ENCODE peak calls at places on chromosomes 2 and 18, in seven cellular contexts. One of them, this sample, is unnamed.

GRCh38 chr2:205892141-205893064 is 193.6 kb downstream of the INO80D start:
- DNase-seq in cardiac fibroblast: peak
- DNase-seq in astrocyte of the spinal cord: peak
- DNase-seq in psoas muscle: no peak
- DNase-seq in GM23338: peak
- DNase-seq in CD4-positive, alpha-beta T cell: no peak
- DNase-seq in pancreas: peak
- DNase-seq in this sample: no peak

GRCh38 chr2:219060821-219061791 is at the start of gene IHH:
- DNase-seq in GM23338: peak
- DNase-seq in psoas muscle: peak
- DNase-seq in CD4-positive, alpha-beta T cell: no peak
- DNase-seq in astrocyte of the spinal cord: no peak
- DNase-seq in pancreas: no peak
- DNase-seq in cardiac fibroblast: no peak
- DNase-seq in this sample: peak

GRCh38 chr2:99729104-99729503 is 239.3 kb upstream of the REV1 start:
- DNase-seq in GM23338: no peak
- DNase-seq in astrocyte of the spinal cord: no peak
- DNase-seq in psoas muscle: no peak
- DNase-seq in pancreas: no peak
- DNase-seq in cardiac fibroblast: peak
- DNase-seq in CD4-positive, alpha-beta T cell: no peak
- DNase-seq in this sample: no peak

GRCh38 chr2:63993871-63994270 is 25.4 kb downstream of the VPS54 start:
- DNase-seq in CD4-positive, alpha-beta T cell: no peak
- DNase-seq in psoas muscle: no peak
- DNase-seq in astrocyte of the spinal cord: peak
- DNase-seq in GM23338: no peak
- DNase-seq in pancreas: no peak
- DNase-seq in cardiac fibroblast: no peak
- DNase-seq in this sample: no peak

GRCh38 chr2:215537621-215538020 is 101.8 kb upstream of the FN1 start:
- DNase-seq in GM23338: peak
- DNase-seq in CD4-positive, alpha-beta T cell: no peak
- DNase-seq in astrocyte of the spinal cord: no peak
- DNase-seq in pancreas: no peak
- DNase-seq in cardiac fibroblast: peak
- DNase-seq in psoas muscle: no peak
- DNase-seq in this sample: no peak

GRCh38 chr2:85132392-85132791 is 800 bp upstream of the TCF7L1 start:
- DNase-seq in CD4-positive, alpha-beta T cell: no peak
- DNase-seq in cardiac fibroblast: peak
- DNase-seq in psoas muscle: no peak
- DNase-seq in GM23338: peak
- DNase-seq in pancreas: no peak
- DNase-seq in astrocyte of the spinal cord: no peak
- DNase-seq in this sample: no peak

GRCh38 chr2:56416500-56417176 is 232.8 kb downstream of the CCDC85A start:
- DNase-seq in psoas muscle: no peak
- DNase-seq in astrocyte of the spinal cord: no peak
- DNase-seq in GM23338: no peak
- DNase-seq in cardiac fibroblast: no peak
- DNase-seq in pancreas: no peak
- DNase-seq in CD4-positive, alpha-beta T cell: no peak
- DNase-seq in this sample: no peak

GRCh38 chr2:208156439-208156838 is 7.0 kb downstream of the CRYGA start:
- DNase-seq in pancreas: no peak
- DNase-seq in cardiac fibroblast: no peak
- DNase-seq in astrocyte of the spinal cord: no peak
- DNase-seq in CD4-positive, alpha-beta T cell: no peak
- DNase-seq in GM23338: no peak
- DNase-seq in psoas muscle: no peak
- DNase-seq in this sample: no peak

GRCh38 chr2:168705534-168706470 is 96.6 kb upstream of the NOSTRIN start:
- DNase-seq in pancreas: peak
- DNase-seq in cardiac fibroblast: peak
- DNase-seq in astrocyte of the spinal cord: peak
- DNase-seq in GM23338: peak
- DNase-seq in psoas muscle: no peak
- DNase-seq in CD4-positive, alpha-beta T cell: no peak
- DNase-seq in this sample: no peak

GRCh38 chr2:85710687-85711577 is 16.8 kb downstream of the GNLY start:
- DNase-seq in cardiac fibroblast: peak
- DNase-seq in astrocyte of the spinal cord: no peak
- DNase-seq in pancreas: no peak
- DNase-seq in CD4-positive, alpha-beta T cell: no peak
- DNase-seq in psoas muscle: peak
- DNase-seq in GM23338: no peak
- DNase-seq in this sample: no peak

GRCh38 chr2:234136461-234136860 is 86.0 kb downstream of the SPP2 start:
- DNase-seq in astrocyte of the spinal cord: peak
- DNase-seq in pancreas: no peak
- DNase-seq in psoas muscle: no peak
- DNase-seq in cardiac fibroblast: no peak
- DNase-seq in CD4-positive, alpha-beta T cell: no peak
- DNase-seq in GM23338: peak
- DNase-seq in this sample: peak

DNA sequence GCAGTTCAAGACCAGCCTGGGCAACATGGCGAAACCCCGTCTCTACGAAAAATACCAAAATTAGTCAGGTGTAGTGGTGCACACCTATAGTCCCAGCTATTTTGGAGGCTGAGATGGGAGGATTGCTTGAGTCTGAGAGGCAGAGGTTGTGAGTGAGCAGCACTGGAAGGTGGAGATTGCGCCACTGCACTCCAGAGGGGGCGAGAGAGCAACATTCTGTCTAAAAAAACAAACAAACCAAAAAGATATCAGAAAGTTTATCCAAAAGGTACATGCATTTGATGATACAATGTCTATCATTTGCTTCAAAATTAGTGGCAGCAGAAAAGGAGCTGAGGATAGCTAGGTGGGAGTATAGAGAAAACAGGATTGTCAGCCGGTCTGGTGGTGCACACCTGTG is 39.8 kb upstream of the CABLES1 start:
- DNase-seq in psoas muscle: no peak
- DNase-seq in CD4-positive, alpha-beta T cell: no peak
- DNase-seq in cardiac fibroblast: no peak
- DNase-seq in pancreas: no peak
- DNase-seq in GM23338: no peak
- DNase-seq in astrocyte of the spinal cord: no peak
- DNase-seq in this sample: no peak
- TF ChIP-seq CTCF in psoas muscle: no peak
- TF ChIP-seq CTCF in CD4-positive, alpha-beta T cell: no peak
- TF ChIP-seq CTCF in cardiac fibroblast: no peak
- TF ChIP-seq CTCF in pancreas: no peak
- TF ChIP-seq CTCF in GM23338: peak
- TF ChIP-seq CTCF in astrocyte of the spinal cord: no peak
- TF ChIP-seq CTCF in this sample: no peak

DNA sequence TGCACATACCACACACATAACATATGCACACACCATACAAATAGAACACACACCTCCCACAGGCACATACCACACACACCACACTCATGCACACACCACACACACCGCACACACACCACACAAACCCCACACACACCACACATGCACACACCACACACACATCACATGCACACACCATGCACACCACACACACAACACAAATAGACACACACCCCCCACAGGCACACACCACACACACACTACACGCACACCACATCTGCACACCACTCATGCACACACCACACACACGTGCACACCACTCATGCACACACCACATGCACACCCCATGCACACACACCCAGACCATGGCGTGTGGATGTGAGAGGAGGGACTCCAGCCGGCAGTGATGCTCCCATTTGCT is 161.7 kb upstream of the TPO start:
- DNase-seq in psoas muscle: no peak
- DNase-seq in CD4-positive, alpha-beta T cell: no peak
- DNase-seq in astrocyte of the spinal cord: no peak
- DNase-seq in pancreas: no peak
- DNase-seq in GM23338: no peak
- DNase-seq in cardiac fibroblast: no peak
- DNase-seq in this sample: no peak
- TF ChIP-seq CTCF in psoas muscle: no peak
- TF ChIP-seq CTCF in CD4-positive, alpha-beta T cell: no peak
- TF ChIP-seq CTCF in astrocyte of the spinal cord: no peak
- TF ChIP-seq CTCF in pancreas: no peak
- TF ChIP-seq CTCF in GM23338: no peak
- TF ChIP-seq CTCF in cardiac fibroblast: no peak
- TF ChIP-seq CTCF in this sample: no peak

DNA sequence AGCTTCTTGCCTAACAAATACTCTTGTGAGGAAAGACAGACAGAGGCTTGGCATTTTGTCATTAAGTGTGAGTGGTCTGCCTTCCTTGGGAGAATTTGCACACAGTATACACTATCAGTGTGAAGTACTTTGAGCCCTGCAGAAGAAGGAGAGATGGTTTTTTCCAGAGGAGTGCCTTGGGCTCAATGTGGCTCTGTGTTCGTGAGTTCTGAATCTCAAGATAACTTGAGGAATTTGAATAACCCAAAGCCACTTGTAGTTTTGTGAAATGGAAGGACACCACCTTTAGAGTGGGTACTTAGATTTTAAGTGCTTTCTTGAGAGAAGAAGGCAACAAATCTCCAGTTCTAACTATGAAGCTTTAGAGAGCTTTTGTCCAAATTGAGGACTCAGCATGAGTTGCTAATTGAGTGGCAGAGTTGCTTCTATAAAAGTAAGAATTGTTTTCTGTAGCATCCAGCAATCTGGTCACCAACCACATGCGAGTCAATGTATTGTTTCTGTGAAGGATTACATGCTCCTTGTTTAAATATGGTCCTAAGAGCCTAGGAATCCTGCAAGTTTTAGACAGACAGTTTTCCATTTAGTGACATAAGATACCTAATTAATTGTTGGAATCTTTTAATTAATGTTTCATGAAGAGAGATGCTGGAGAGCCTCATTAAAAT is 68.3 kb downstream of the BABAM2 start:
- DNase-seq in astrocyte of the spinal cord: peak
- DNase-seq in cardiac fibroblast: peak
- DNase-seq in pancreas: no peak
- DNase-seq in psoas muscle: no peak
- DNase-seq in GM23338: no peak
- DNase-seq in CD4-positive, alpha-beta T cell: no peak
- DNase-seq in this sample: no peak
- TF ChIP-seq CTCF in astrocyte of the spinal cord: no peak
- TF ChIP-seq CTCF in cardiac fibroblast: no peak
- TF ChIP-seq CTCF in pancreas: no peak
- TF ChIP-seq CTCF in psoas muscle: no peak
- TF ChIP-seq CTCF in GM23338: no peak
- TF ChIP-seq CTCF in CD4-positive, alpha-beta T cell: no peak
- TF ChIP-seq CTCF in this sample: no peak

GRCh38 chr2:8300905-8301304 is 381.0 kb upstream of the ID2 start:
- DNase-seq in CD4-positive, alpha-beta T cell: no peak
- DNase-seq in GM23338: no peak
- DNase-seq in astrocyte of the spinal cord: no peak
- DNase-seq in cardiac fibroblast: no peak
- DNase-seq in pancreas: no peak
- DNase-seq in psoas muscle: no peak
- DNase-seq in this sample: no peak

GRCh38 chr2:8300216-8300615 is 381.6 kb upstream of the ID2 start:
- DNase-seq in CD4-positive, alpha-beta T cell: no peak
- DNase-seq in cardiac fibroblast: no peak
- DNase-seq in pancreas: no peak
- DNase-seq in astrocyte of the spinal cord: no peak
- DNase-seq in GM23338: no peak
- DNase-seq in psoas muscle: no peak
- DNase-seq in this sample: no peak

GRCh38 chr2:8306530-8307351 is 375.1 kb upstream of the ID2 start:
- DNase-seq in GM23338: no peak
- DNase-seq in CD4-positive, alpha-beta T cell: no peak
- DNase-seq in astrocyte of the spinal cord: peak
- DNase-seq in psoas muscle: no peak
- DNase-seq in pancreas: no peak
- DNase-seq in cardiac fibroblast: peak
- DNase-seq in this sample: no peak

GRCh38 chr2:8304821-8305766 is 376.8 kb upstream of the ID2 start:
- DNase-seq in astrocyte of the spinal cord: no peak
- DNase-seq in GM23338: no peak
- DNase-seq in pancreas: no peak
- DNase-seq in CD4-positive, alpha-beta T cell: no peak
- DNase-seq in psoas muscle: no peak
- DNase-seq in cardiac fibroblast: no peak
- DNase-seq in this sample: no peak

DNA sequence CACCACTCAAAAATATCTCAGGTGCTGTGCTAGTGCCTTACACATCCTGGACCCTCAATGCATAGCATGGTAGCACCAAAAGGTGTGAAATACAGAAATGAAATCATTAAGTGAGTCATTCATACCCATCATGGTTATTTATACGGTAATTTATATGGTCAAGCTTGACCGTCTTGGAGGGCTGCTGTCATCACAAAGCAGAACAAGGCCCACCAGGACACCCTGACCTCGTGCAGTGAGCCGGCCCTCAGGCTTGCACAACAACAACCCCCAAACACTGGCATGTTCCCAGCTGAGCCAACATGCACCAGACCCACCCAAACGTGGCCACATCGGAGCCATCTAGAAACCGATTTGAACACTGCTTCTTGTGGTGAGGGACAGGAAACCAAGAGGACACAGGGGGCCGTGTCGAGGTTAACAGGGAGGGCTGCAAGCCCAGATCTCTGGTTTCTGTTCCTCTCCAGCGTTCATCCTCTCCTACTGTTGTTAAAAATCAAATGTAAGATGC is 378.5 kb upstream of the ID2 start:
- DNase-seq in cardiac fibroblast: no peak
- DNase-seq in CD4-positive, alpha-beta T cell: peak
- DNase-seq in astrocyte of the spinal cord: peak
- DNase-seq in GM23338: no peak
- DNase-seq in psoas muscle: peak
- DNase-seq in pancreas: no peak
- DNase-seq in this sample: no peak
- TF ChIP-seq CTCF in cardiac fibroblast: no peak
- TF ChIP-seq CTCF in CD4-positive, alpha-beta T cell: no peak
- TF ChIP-seq CTCF in astrocyte of the spinal cord: no peak
- TF ChIP-seq CTCF in GM23338: no peak
- TF ChIP-seq CTCF in psoas muscle: no peak
- TF ChIP-seq CTCF in pancreas: no peak
- TF ChIP-seq CTCF in this sample: no peak

GRCh38 chr2:157840568-157841156 is 35.5 kb downstream of the ACVR1 start:
- DNase-seq in pancreas: peak
- DNase-seq in astrocyte of the spinal cord: peak
- DNase-seq in GM23338: no peak
- DNase-seq in cardiac fibroblast: peak
- DNase-seq in psoas muscle: peak
- DNase-seq in CD4-positive, alpha-beta T cell: no peak
- DNase-seq in this sample: no peak
- TF ChIP-seq CTCF in pancreas: no peak
- TF ChIP-seq CTCF in astrocyte of the spinal cord: peak
- TF ChIP-seq CTCF in GM23338: no peak
- TF ChIP-seq CTCF in cardiac fibroblast: no peak
- TF ChIP-seq CTCF in psoas muscle: peak
- TF ChIP-seq CTCF in CD4-positive, alpha-beta T cell: no peak
- TF ChIP-seq CTCF in this sample: no peak

This sample was measured in nephron progenitor cell.